ENCODE peak calls at places on chromosomes 7 and 10, in four cellular contexts. G is adrenal gland, B is endothelial cell of umbilical vein, E is mammary epithelial cell. F is an unnamed sample.

GRCh38 chr7:44400033-44400511 is 74.7 kb upstream of the CAMK2B start:
- DNase-seq in B (no peak), G (no peak), E (no peak), F (no peak)

GRCh38 chr10:123655763-123656162 is 10.4 kb upstream of the GPR26 start:
- DNase-seq in E (no peak), B (no peak), G (no peak), F (no peak)

GRCh38 chr10:104666106-104666505 is 25.0 kb downstream of the SORCS3 start:
- DNase-seq in G (no peak), B (no peak), E (no peak), F (no peak)

GRCh38 chr7:87129836-87130235 is 22.4 kb upstream of the DMTF1 start:
- DNase-seq in B (no peak), E (no peak), G (no peak), F (no peak)

GRCh38 chr7:140275069-140275961 is 98.5 kb upstream of the KDM7A start:
- DNase-seq in B (peak), G (no peak), E (no peak), F (no peak)

GRCh38 chr7:122257056-122257455 is 47.5 kb downstream of the FEZF1 start:
- DNase-seq in G (no peak), B (no peak), E (peak), F (no peak)

GRCh38 chr7:21367081-21367480 is 60.8 kb upstream of the SP4 start:
- DNase-seq in G (no peak), E (no peak), B (peak), F (no peak)

GRCh38 chr10:63286340-63286739 is 153.2 kb downstream of the NRBF2 start:
- DNase-seq in E (no peak), G (no peak), B (no peak), F (no peak)

GRCh38 chr10:4509405-4509804 is 316.6 kb upstream of the AKR1E2 start:
- DNase-seq in B (no peak), E (no peak), G (no peak), F (no peak)

GRCh38 chr10:17213646-17214349 is 12.3 kb upstream of the TRDMT1 start:
- DNase-seq in B (peak), E (peak), G (no peak), F (peak)

GRCh38 chr7:43749383-43749940 is 9.0 kb upstream of the BLVRA start:
- DNase-seq in B (no peak), E (no peak), G (no peak), F (no peak)

GRCh38 chr10:129758591-129759021 is 205.5 kb downstream of the EBF3 start:
- DNase-seq in G (no peak), E (no peak), B (no peak), F (peak)

GRCh38 chr10:112835933-112836564 is 114.0 kb upstream of the TCF7L2 start:
- DNase-seq in E (no peak), G (peak), B (no peak), F (no peak)

GRCh38 chr7:125195156-125195555 is 265.5 kb upstream of the POT1 start:
- DNase-seq in G (no peak), B (no peak), E (peak), F (no peak)

GRCh38 chr10:3813986-3814831 is 29.2 kb upstream of the KLF6 start:
- DNase-seq in G (no peak), B (no peak), E (peak), F (no peak)

GRCh38 chr7:50379082-50379481 is 71.1 kb downstream of the FIGNL1 start:
- DNase-seq in E (peak), G (no peak), B (no peak), F (no peak)

GRCh38 chr7:55021951-55022617 is 3.3 kb downstream of the EGFR start:
- DNase-seq in E (peak), B (no peak), G (no peak), F (no peak)

GRCh38 chr7:150405584-150406310 is 26.6 kb downstream of the ZNF775 start:
- DNase-seq in G (peak), B (no peak), E (no peak), F (peak)

GRCh38 chr7:106618480-106618879 is 42.5 kb downstream of the CCDC71L start:
- DNase-seq in B (peak), E (no peak), G (no peak), F (no peak)

GRCh38 chr10:132539431-132539839 is 1.8 kb downstream of the INPP5A start:
- DNase-seq in E (no peak), B (no peak), G (peak), F (no peak)

GRCh38 chr10:86086418-86086817 is 280.2 kb downstream of the GRID1 start:
- DNase-seq in B (no peak), E (no peak), G (no peak), F (no peak)

GRCh38 chr7:30656006-30656575 is 26.2 kb downstream of the CRHR2 start:
- DNase-seq in E (no peak), B (no peak), G (no peak), F (no peak)

GRCh38 chr10:43203491-43204393 is 63.1 kb downstream of the RASGEF1A start:
- DNase-seq in E (no peak), B (no peak), G (peak), F (peak)

GRCh38 chr10:28036587-28036986 is 37.7 kb upstream of the ODAD2 start:
- DNase-seq in B (no peak), G (no peak), E (no peak), F (no peak)

GRCh38 chr7:124667312-124667711 is 98.3 kb downstream of the GPR37 start:
- DNase-seq in E (no peak), G (no peak), B (no peak), F (no peak)

GRCh38 chr7:51064688-51065087 is 251.9 kb downstream of the COBL start:
- DNase-seq in B (no peak), G (no peak), E (no peak), F (no peak)

GRCh38 chr10:49288341-49289065 is 10.5 kb upstream of the C10orf71 start:
- DNase-seq in G (no peak), E (no peak), B (no peak), F (no peak)

GRCh38 chr10:132946806-132947530 is 4.6 kb upstream of the CFAP46 start:
- DNase-seq in B (no peak), G (no peak), E (no peak), F (no peak)

GRCh38 chr7:15783971-15784693 is 97.6 kb upstream of the MEOX2 start:
- DNase-seq in B (no peak), G (no peak), E (no peak), F (peak)

GRCh38 chr10:103241262-103242011 is 4.2 kb upstream of the RPEL1 start:
- DNase-seq in E (peak), B (peak), G (peak), F (no peak)

DNA sequence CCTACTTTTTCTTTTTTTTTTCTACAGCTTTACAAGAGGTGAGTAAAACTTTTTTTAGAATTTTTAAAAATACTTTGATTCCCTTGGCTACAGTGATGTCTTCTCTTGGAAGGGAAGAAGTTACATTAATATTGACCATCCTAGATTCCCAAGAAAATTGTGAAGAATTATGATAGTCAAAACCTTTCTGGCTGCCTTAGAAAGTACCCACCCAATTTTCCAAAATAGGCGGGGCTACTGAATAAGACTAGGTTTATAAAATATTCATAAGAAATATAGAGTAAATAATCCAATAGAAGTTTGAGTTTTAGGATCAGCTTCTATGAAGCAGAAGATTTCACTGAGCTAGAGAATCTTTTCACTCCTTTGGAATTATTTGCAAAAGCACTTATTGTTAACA is 3.0 kb downstream of the COL1A2 start:
- DNase-seq in E (no peak), G (no peak), B (no peak), F (no peak)
- H3K27ac ChIP-seq in E (no peak), G (no peak), B (no peak), F (peak)

DNA sequence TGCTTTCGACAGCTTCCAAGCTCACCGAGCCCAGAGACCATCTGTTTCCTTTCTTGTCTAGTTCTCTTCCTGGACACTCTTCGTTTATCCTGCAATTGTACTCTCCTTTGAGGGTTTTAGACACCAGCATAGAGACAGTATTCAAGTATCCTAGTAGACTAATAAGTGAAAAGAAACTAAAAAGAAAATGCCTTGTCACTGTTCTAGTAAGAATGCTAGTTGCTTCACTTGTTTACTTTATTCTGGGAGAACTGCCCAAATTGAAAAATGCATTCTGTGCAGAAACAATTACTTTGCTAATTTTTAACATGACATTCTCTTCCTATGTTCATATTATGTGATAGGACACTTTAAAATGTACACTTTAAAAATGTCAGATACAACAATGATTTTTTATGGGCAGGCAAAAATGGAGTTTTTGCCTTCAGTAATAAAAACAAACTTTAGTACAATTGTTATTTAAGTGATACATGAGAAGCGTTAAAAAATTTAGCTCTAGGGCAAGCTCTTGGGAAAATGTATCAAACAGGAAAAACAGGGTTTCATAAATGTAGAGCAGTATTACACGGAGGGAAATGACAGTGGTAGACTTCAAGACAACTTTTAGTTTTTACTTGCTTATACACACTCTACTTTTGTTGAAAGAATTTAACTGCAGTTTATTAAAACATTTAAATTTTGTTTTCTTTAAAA is 1.3 kb downstream of the FHIP2A start:
- DNase-seq in G (no peak), E (peak), B (peak), F (no peak)
- H3K27ac ChIP-seq in G (peak), E (peak), B (peak), F (peak)

DNA sequence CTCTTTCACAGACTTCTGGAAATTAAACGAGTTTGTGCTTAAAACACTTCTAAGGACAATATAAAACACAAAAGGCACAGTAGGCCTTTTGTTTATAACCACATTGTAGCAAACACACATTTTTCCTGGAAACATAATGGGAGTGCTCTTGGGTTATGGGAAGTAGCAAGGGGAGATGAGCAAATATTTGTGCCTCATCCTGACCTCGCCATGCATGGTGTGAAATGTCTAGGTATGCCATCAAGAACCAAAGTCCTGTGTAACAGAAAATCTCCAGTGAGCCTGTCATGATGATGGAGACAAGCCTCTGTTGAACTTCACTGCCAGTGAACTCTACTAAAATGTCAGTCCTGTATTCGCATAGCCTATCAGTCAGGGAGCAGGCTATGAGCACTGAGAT is 1029.6 kb downstream of the LRMDA start:
- DNase-seq in B (no peak), E (no peak), G (no peak), F (no peak)
- H3K27ac ChIP-seq in B (no peak), E (no peak), G (no peak), F (no peak)

DNA sequence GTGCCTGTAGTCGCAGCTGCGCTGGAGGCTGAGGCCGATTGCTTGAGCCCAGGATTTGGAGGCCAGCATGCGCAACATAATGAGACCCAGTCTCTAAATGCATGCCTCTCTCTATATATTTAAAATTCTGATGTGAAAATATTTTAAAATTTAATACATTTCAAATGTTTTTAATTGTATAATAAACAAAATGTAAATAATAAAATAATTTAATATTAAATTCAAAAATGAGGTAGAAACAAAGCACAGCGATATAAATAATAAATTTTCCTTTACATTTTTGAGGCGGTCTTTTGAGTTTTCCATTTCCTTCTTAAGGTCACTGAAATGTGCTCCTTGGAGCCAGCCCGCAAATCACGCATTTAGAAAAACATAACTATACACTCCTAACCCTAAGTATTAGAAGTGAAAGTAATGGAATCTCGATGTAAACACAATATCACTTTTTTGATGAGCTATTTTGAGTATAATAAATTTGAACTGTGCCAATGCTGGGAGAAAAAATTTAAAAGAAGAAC is 523 bp upstream of the CDK1 start:
- DNase-seq in G (no peak), E (no peak), B (no peak), F (no peak)
- H3K27ac ChIP-seq in G (no peak), E (peak), B (peak), F (no peak)